ENCODE peak calls at places on chromosomes 6 and 20, in seven cellular contexts. M is mucosa of descending colon; F is iris pigment epithelial cell; Y is lung microvascular endothelial cell; S is stimulated activated CD8-positive, alpha-beta memory T cell treated with anti-CD3 and anti-CD28 coated beads, Interleukin-2, amount 100 ng/mL, for 1 hour; D is right lobe of liver; H is T1000. J is an unnamed sample.

GRCh38 chr6:112562348-112563220 is 215.5 kb downstream of the RFPL4B start:
- DNase-seq in S (no peak), M (no peak), H (no peak), Y (no peak), D (no peak), F (peak; percentile 67), J (no peak)

GRCh38 chr6:26216886-26217713 is 129.9 kb downstream of the HFE start:
- DNase-seq in F (peak; percentile 92), D (peak; percentile 87), M (peak; percentile 87), Y (peak; percentile 95), H (peak; percentile 90), S (peak; percentile 42), J (no peak)

GRCh38 chr20:63494084-63494419 is 4.8 kb downstream of the EEF1A2 start:
- DNase-seq in M (no peak), S (no peak), H (no peak), F (no peak), Y (no peak), D (peak; percentile 28), J (no peak)

GRCh38 chr6:33628401-33628964 is 7.4 kb downstream of the ITPR3 start:
- DNase-seq in H (no peak), D (no peak), Y (no peak), M (no peak), S (no peak), F (no peak), J (no peak)

GRCh38 chr6:47308674-47309325 is 905 bp downstream of the TNFRSF21 start:
- DNase-seq in F (peak; percentile 52), Y (peak; percentile 41), M (peak; percentile 63), H (no peak), D (peak; percentile 56), S (no peak), J (no peak)

GRCh38 chr20:19211661-19212523 is 550 bp upstream of the SLC24A3 start:
- DNase-seq in M (peak; percentile 61), H (no peak), S (no peak), Y (no peak), F (peak; percentile 10), D (peak; percentile 60), J (no peak)

GRCh38 chr6:130046711-130047439 is 28.5 kb downstream of the L3MBTL3 start:
- DNase-seq in M (no peak), D (no peak), Y (peak; percentile 20), F (peak; percentile 83), S (no peak), H (no peak), J (no peak)

GRCh38 chr20:15814903-15815302 is 758.3 kb downstream of the KIF16B start:
- DNase-seq in S (no peak), H (no peak), D (no peak), Y (no peak), F (peak; percentile 19), M (no peak), J (no peak)

GRCh38 chr6:135250234-135250633 is 69.1 kb downstream of the MYB start:
- DNase-seq in H (no peak), M (no peak), S (no peak), Y (no peak), F (no peak), D (no peak), J (no peak)

GRCh38 chr6:8743146-8743745 is 307.9 kb upstream of the SLC35B3 start:
- DNase-seq in M (no peak), Y (no peak), S (no peak), D (no peak), H (no peak), F (no peak), J (no peak)

GRCh38 chr6:17470209-17470952 is 77.0 kb downstream of the CAP2 start:
- DNase-seq in D (no peak), Y (peak; percentile 18), F (no peak), H (no peak), M (no peak), S (no peak), J (no peak)

GRCh38 chr20:9172908-9173307 is 104.0 kb downstream of the PLCB4 start:
- DNase-seq in H (no peak), F (peak; percentile 10), M (no peak), S (no peak), D (no peak), Y (no peak), J (no peak)

GRCh38 chr6:21019614-21020013 is 485.4 kb downstream of the CDKAL1 start:
- DNase-seq in H (no peak), S (no peak), F (no peak), Y (no peak), D (no peak), M (no peak), J (no peak)

GRCh38 chr6:27297857-27298730 is 14.0 kb downstream of the POM121L2 start:
- DNase-seq in S (no peak), D (no peak), M (no peak), Y (peak; percentile 23), H (no peak), F (peak; percentile 63), J (no peak)

GRCh38 chr20:57398231-57398821 is 7.1 kb downstream of the RBM38 start:
- DNase-seq in H (no peak), F (no peak), M (peak; percentile 84), Y (peak; percentile 38), D (peak; percentile 69), S (peak; percentile 81), J (no peak)

GRCh38 chr6:87929843-87930288 is 117.8 kb upstream of the SPACA1 start:
- DNase-seq in M (peak; percentile 87), D (peak; percentile 80), S (no peak), Y (peak; percentile 86), H (no peak), F (peak; percentile 79), J (peak; percentile 61)

GRCh38 chr6:37654727-37655500 is 42.8 kb downstream of the MDGA1 start:
- DNase-seq in M (no peak), F (no peak), H (peak; percentile 20), S (no peak), Y (no peak), D (no peak), J (no peak)